ENCODE peak calls at places on chromosomes 3 and 15, in five cellular contexts. N, C, Q, O and P are unnamed samples.

GRCh38 chr3:124281453-124282316 is 289.8 kb upstream of the ROPN1 start:
- DNase-seq in N (peak), C (peak), Q (peak), O (no peak), P (peak)

GRCh38 chr15:56001476-56002078 is 8.2 kb upstream of the NEDD4 start:
- DNase-seq in N (no peak), C (no peak), Q (no peak), O (no peak), P (no peak)

GRCh38 chr3:134212898-134213665 is 37.6 kb downstream of the RYK start:
- DNase-seq in N (peak), C (peak), Q (peak), O (peak), P (peak)

GRCh38 chr3:188111002-188111584 is 42.9 kb upstream of the LPP start:
- DNase-seq in N (no peak), C (no peak), Q (no peak), O (no peak), P (no peak)

GRCh38 chr3:187750041-187750512 is 4.8 kb upstream of the BCL6 start:
- DNase-seq in N (peak), C (no peak), Q (no peak), O (no peak), P (peak)

GRCh38 chr3:149019581-149019980 is 28.2 kb downstream of the GYG1 start:
- DNase-seq in N (peak), C (no peak), Q (no peak), O (no peak), P (no peak)

GRCh38 chr3:15845475-15845874 is 47.7 kb upstream of the ANKRD28 start:
- DNase-seq in N (no peak), C (no peak), Q (no peak), O (no peak), P (peak)

GRCh38 chr3:160665784-160666526 is 11.0 kb upstream of the ARL14 start:
- DNase-seq in N (peak), C (peak), Q (no peak), O (no peak), P (peak)

GRCh38 chr3:128453521-128454309 is 13.0 kb downstream of the DNAJB8 start:
- DNase-seq in N (no peak), C (no peak), Q (no peak), O (no peak), P (no peak)

GRCh38 chr15:32685576-32685975 is 32.2 kb upstream of the GREM1 start:
- DNase-seq in N (peak), C (peak), Q (no peak), O (no peak), P (no peak)

GRCh38 chr3:87615506-87615905 is 339.1 kb upstream of the POU1F1 start:
- DNase-seq in N (no peak), C (no peak), Q (no peak), O (no peak), P (no peak)

GRCh38 chr3:36606871-36607765 is 157.2 kb downstream of the DCLK3 start:
- DNase-seq in N (no peak), C (no peak), Q (no peak), O (no peak), P (no peak)

GRCh38 chr3:126924458-126924857 is 58.5 kb upstream of the PLXNA1 start:
- DNase-seq in N (no peak), C (no peak), Q (no peak), O (no peak), P (no peak)

GRCh38 chr3:69250014-69250413 is 127.6 kb upstream of the LMOD3 start:
- DNase-seq in N (no peak), C (peak), Q (no peak), O (no peak), P (no peak)

GRCh38 chr3:61594144-61594977 is 33.0 kb downstream of the PTPRG start:
- DNase-seq in N (no peak), C (no peak), Q (no peak), O (no peak), P (no peak)

GRCh38 chr15:57216288-57216687 is 160.0 kb upstream of the CGNL1 start:
- DNase-seq in N (peak), C (peak), Q (no peak), O (no peak), P (no peak)

GRCh38 chr3:184805351-184806038 is 6.5 kb upstream of the VPS8 start:
- DNase-seq in N (no peak), C (no peak), Q (no peak), O (no peak), P (no peak)

GRCh38 chr3:150736316-150736719 is 26.7 kb downstream of the SIAH2 start:
- DNase-seq in N (no peak), C (no peak), Q (no peak), O (no peak), P (no peak)

GRCh38 chr3:141000027-141000663 is 51.0 kb upstream of the SPSB4 start:
- DNase-seq in N (peak), C (peak), Q (no peak), O (no peak), P (peak)

GRCh38 chr3:128355549-128355930 is 111.2 kb downstream of the DNAJB8 start:
- DNase-seq in N (no peak), C (no peak), Q (no peak), O (no peak), P (no peak)

GRCh38 chr15:67542462-67543347 is at the start of gene MAP2K5:
- DNase-seq in N (peak), C (peak), Q (peak), O (peak), P (peak)

GRCh38 chr3:183438749-183439148 is 10.3 kb upstream of the MCF2L2 start:
- DNase-seq in N (no peak), C (no peak), Q (no peak), O (no peak), P (no peak)

GRCh38 chr15:99368743-99369142 is 117.5 kb downstream of the LRRC28 start:
- DNase-seq in N (no peak), C (no peak), Q (no peak), O (no peak), P (no peak)

GRCh38 chr3:157029365-157029790 is 130.6 kb downstream of the CCNL1 start:
- DNase-seq in N (no peak), C (no peak), Q (no peak), O (no peak), P (peak)

GRCh38 chr3:166785851-166786250 is 594.2 kb downstream of the ZBBX start:
- DNase-seq in N (no peak), C (no peak), Q (no peak), O (no peak), P (no peak)

DNA sequence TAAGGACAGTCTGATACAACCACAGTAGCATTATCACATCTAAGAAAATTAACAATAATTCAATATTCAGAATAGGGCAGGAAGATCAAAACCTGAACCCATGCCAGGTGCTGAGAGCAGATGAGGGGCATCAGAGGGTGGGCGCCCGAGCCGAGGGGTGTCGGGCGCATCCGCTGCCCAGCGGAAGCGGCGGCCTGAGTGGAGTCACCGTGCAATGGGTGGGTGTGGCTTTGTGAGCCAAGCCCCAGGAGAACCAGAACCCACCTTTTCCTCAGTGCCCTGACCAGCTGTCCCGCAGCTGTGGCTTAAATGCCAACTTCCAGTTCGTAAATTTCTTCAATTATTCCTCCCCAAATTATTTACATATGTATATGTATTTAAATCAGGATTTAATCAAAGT is 1.1 kb downstream of the DNAH1 start:
- DNase-seq in N (no peak), C (no peak), Q (no peak), O (no peak), P (no peak)
- H3K4me3 ChIP-seq in N (no peak), C (no peak), Q (peak), O (no peak), P (no peak)

DNA sequence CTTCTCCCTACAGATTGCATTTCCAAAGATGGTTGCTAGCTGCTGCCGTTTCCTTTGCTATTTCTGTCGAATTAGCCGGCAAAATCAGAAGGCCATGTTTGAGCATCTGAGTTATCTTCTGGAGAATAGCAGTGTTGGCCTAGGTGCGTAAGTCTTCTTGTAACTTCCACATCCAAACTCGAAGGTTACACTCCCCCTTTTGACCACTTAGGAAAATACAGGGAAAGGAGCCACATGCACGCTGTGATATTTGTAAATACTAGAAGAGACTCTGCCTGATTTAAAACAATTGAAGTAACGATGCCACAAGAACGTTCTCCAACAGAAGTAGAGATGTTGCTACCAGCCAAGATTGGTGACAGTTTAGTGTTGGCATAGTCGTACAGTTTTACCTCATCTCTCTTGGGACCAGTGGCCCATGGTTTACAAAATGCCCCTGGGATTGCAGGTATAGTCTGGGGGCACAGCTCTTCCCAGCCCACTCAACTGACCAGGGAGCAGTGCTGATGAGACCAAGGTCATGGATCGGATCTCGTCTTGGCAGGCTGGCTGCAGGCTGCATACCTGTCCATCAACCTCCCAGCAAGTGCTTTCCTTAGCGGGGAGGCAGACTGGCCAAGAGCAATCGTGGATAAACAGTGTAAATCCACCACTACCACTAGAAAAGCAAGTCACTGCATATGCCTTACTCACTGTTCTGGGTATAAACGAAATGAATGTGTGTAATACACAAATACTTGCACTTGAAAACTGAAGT is 268.4 kb upstream of the CHRM5 start:
- DNase-seq in N (peak), C (peak), Q (no peak), O (no peak), P (peak)
- TF ChIP-seq CTCF in N (peak), C (peak), Q (peak), O (no peak), P (no peak)

GRCh38 chr3:111863942-111864341 is 4.9 kb downstream of the PHLDB2 start:
- DNase-seq in N (peak), C (no peak), Q (no peak), O (no peak), P (no peak)

GRCh38 chr3:111862415-111862814 is 3.4 kb downstream of the PHLDB2 start:
- DNase-seq in N (no peak), C (no peak), Q (no peak), O (no peak), P (no peak)

GRCh38 chr3:111867889-111868426 is 8.9 kb downstream of the PHLDB2 start:
- DNase-seq in N (no peak), C (no peak), Q (no peak), O (no peak), P (no peak)

GRCh38 chr3:111862974-111863373 is 3.9 kb downstream of the PHLDB2 start:
- DNase-seq in N (no peak), C (no peak), Q (no peak), O (no peak), P (no peak)

GRCh38 chr3:111864821-111865656 is 6.0 kb downstream of the PHLDB2 start:
- DNase-seq in N (peak), C (peak), Q (no peak), O (no peak), P (no peak)
- H3K4me3 ChIP-seq in N (no peak), C (no peak), Q (peak), O (no peak), P (no peak)

DNA sequence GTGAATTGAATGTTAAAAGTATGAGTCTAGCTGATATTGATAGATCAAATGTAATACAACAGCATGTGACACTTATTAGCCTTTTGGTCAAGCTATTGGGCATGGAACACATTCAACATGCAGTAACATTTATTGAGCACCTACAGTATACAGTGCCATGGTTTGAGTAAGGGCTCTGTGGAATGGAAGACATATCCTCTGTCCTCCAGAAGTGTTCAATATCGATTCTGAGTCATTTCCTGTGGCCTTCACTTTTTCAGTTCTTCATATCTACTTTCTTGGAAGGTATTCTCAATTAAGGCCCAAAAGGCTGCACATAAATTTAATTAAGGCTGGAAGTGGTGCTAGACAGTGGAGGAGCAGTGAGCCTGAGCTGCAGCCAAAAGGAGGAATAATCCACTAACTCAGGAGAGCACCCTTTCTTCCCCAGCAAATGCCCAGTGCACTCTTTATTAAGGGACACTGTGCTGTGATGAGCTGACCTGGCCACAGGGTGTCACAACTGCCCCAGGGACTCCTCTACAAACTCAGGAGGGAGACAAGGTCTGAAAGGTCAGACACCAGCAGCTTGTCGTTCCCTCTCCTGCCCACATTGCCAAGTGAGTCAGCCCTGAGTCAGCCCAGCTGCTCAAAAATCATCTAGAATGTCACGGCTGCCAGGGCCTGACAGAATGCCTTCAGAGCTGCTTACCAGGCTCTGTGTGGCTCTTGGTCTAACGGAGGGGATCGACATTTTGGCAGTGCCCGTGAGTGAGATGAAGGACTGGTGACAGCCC is 544.8 kb downstream of the AGBL1 start:
- DNase-seq in N (peak), C (peak), Q (no peak), O (peak), P (peak)
- TF ChIP-seq CTCF in N (peak), C (peak), Q (peak), O (peak), P (no peak)

GRCh38 chr15:70451861-70452653 is 311.3 kb downstream of the UACA start:
- DNase-seq in N (no peak), C (no peak), Q (no peak), O (no peak), P (no peak)
- H3K4me3 ChIP-seq in N (no peak), C (no peak), Q (no peak), O (no peak), P (no peak)

DNA sequence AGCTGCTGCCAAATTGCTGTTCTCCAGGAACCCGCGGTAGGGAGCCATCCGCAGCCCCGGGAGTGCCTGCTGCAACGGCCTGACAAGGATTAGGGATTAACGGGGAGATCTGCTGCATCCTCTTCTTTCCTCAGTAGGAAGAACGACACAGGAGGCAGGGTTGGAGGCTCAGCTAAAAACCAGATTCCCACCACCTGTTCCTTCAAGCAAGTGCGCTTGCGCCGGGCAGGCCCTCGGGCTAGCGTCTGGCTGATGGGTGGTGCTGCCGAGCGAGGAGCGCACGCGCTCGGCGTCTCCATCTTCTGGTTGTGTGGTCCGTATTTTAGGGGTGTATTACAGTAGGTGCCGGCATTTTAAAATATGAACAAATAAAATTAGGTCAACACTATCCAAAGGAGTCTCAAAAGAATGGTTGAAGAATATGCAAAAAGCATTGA is 25.4 kb upstream of the SLC25A26 start:
- DNase-seq in N (peak), C (peak), Q (peak), O (no peak), P (peak)
- TF ChIP-seq CTCF in N (peak), C (peak), Q (no peak), O (no peak), P (no peak)

GRCh38 chr3:71491141-71491752 is 92.3 kb downstream of the FOXP1 start:
- DNase-seq in N (no peak), C (no peak), Q (no peak), O (no peak), P (no peak)
- H3K4me3 ChIP-seq in N (no peak), C (no peak), Q (no peak), O (no peak), P (no peak)

GRCh38 chr3:174524203-174524602 is 334.9 kb upstream of the NAALADL2 start:
- DNase-seq in N (no peak), C (no peak), Q (no peak), O (no peak), P (no peak)
- TF ChIP-seq CTCF in N (no peak), C (no peak), Q (no peak), O (no peak), P (no peak)

DNA sequence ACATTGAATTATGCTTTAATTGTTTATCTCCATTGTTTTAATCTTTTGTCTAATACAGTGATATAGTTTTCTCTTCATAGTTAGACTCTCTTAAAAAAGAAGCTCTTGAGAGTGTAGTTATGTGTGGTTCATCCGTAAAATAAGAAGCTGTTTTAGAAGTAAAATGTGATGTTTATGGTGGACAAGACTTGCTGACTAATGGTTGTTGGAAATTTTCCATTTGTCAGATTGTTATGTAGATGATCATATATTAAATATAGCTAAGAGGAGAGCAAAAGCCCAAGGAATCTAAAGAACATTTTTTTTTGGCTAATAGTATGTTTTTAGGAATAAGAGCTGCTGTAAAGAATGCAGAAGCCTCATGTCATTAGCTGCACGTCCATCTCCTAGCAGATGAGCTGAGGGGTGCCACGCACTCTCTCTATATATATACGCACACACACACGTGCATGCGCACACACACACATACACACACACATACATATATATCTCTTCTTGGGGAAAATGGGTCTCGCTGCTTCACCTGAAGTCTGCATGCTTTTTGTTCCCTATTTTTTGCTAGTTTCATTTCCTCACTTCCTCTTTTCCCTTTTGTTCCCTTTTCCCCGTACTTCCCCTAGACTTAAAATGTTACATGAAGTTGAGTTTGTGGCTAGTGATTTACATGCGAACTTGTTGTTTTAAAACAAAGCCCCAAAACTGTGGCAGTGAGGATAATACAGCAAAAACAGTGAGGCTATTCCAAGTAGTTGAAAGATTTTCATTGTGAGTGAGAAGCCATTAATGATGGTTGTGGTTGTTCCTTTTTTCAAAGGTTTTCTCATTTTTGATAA is 107.8 kb downstream of the MBNL1 start:
- DNase-seq in N (peak), C (peak), Q (no peak), O (no peak), P (peak)
- H3K4me3 ChIP-seq in N (peak), C (no peak), Q (peak), O (no peak), P (peak)

GRCh38 chr15:86040360-86041095 is 39.1 kb upstream of the AGBL1 start:
- DNase-seq in N (no peak), C (no peak), Q (no peak), O (no peak), P (no peak)
- TF ChIP-seq CTCF in N (no peak), C (no peak), Q (no peak), O (no peak), P (no peak)